ENCODE peak calls at places on chromosomes 13 and 19, in ten cellular contexts. F is stomach, A is thyroid gland, W is lower leg skin, Y is heart left ventricle, H is gastrocnemius medialis, Z is ovary, E is suprapubic skin, Q is testis, V is sigmoid colon. X is an unnamed sample.

GRCh38 chr19:40283414-40284250 is 1.5 kb downstream of the AKT2 start:
- DNase-seq in A (no peak), Y (no peak), H (no peak), E (no peak), V (peak; percentile 58), W (no peak), Q (no peak), Z (peak; percentile 44), F (no peak), X (peak; percentile 64)

GRCh38 chr13:98576963-98577822 is at the start of gene STK24:
- DNase-seq in Z (peak; percentile 85), F (peak; percentile 77), W (no peak), Q (peak; percentile 58), V (peak; percentile 86), Y (peak; percentile 85), H (peak; percentile 57), A (peak; percentile 68), E (peak; percentile 83), X (peak; percentile 80)

GRCh38 chr19:2207991-2208860 is 27.9 kb downstream of the PLEKHJ1 start:
- DNase-seq in A (peak; percentile 32), Z (no peak), Y (peak; percentile 66), Q (peak; percentile 69), H (peak; percentile 49), V (peak; percentile 85), W (peak; percentile 88), F (peak; percentile 48), E (peak; percentile 88), X (peak; percentile 33)

GRCh38 chr19:35587326-35587725 is 1.4 kb downstream of the PMIS2 start:
- DNase-seq in Z (no peak), V (no peak), Q (no peak), F (no peak), H (no peak), W (no peak), E (no peak), Y (no peak), A (peak; percentile 27), X (no peak)

GRCh38 chr19:17654993-17655392 is 33.2 kb downstream of the UNC13A start:
- DNase-seq in Q (no peak), H (no peak), Y (no peak), A (no peak), V (no peak), F (no peak), E (no peak), Z (no peak), W (no peak), X (no peak)

GRCh38 chr13:107883561-107884175 is 331.7 kb downstream of the LIG4 start:
- DNase-seq in A (no peak), Q (no peak), Z (no peak), W (no peak), H (no peak), E (no peak), V (no peak), F (no peak), Y (no peak), X (no peak)

GRCh38 chr19:35088514-35088913 is 27.1 kb upstream of the FXYD3 start:
- DNase-seq in V (no peak), W (no peak), Y (no peak), E (no peak), H (no peak), Q (no peak), Z (no peak), A (no peak), F (no peak), X (no peak)

GRCh38 chr13:46345866-46346265 is 41.2 kb downstream of the RUBCNL start:
- DNase-seq in V (no peak), F (no peak), E (no peak), W (no peak), A (no peak), H (no peak), Y (no peak), Q (no peak), Z (no peak), X (peak; percentile 89)

DNA sequence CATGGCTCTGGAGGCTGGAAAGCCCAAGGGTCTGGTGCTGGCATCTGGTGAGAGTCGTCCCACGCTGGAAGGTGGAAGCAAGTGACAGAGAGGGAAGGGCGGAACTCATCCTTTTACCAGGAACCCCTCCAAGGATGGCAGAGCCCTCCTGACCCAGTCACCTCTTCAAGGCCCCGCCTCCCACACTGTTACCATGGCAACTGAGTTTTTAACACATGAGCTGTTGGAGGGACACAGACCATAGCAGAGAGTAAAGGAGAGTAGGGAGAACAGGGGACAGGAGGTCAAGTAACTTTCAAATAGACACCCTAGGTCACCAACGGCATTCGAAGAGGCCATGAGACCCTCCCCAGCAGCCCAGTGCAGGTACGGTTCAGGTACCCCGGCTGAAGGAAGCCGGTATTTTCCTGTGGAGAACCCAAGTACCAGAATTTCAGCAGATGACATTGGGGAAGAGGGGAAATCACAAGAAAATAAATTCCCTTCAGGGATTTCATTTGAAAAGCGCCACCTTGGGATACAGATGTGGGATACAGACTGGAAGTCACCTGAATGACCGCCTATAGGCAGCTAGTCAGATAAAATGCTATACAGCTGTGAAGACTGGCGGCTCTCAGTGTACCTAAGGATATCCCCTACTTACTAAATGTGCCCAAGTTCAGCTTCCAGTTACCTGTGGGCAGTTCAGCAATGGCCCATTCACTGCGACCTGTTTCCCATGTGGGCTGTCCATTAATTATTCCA is 8.0 kb downstream of the IL17D start:
- DNase-seq in W (no peak), Y (no peak), H (no peak), Q (no peak), E (no peak), Z (no peak), A (no peak), V (no peak), F (no peak), X (no peak)
- TF ChIP-seq CTCF in W (no peak), Y (no peak), H (no peak), Q (no peak), E (no peak), Z (no peak), A (no peak), V (no peak), F (no peak), X (no peak)

GRCh38 chr13:110238795-110239194 is 68.2 kb downstream of the COL4A1 start:
- DNase-seq in Y (no peak), Q (peak; percentile 64), E (no peak), F (no peak), H (no peak), Z (no peak), A (no peak), V (no peak), W (no peak), X (peak; percentile 28)

GRCh38 chr13:110242615-110243014 is 64.3 kb downstream of the COL4A1 start:
- DNase-seq in Z (no peak), A (no peak), Y (no peak), Q (no peak), E (no peak), H (no peak), W (no peak), V (no peak), F (no peak), X (no peak)

GRCh38 chr13:110240943-110241342 is 66.0 kb downstream of the COL4A1 start:
- DNase-seq in V (no peak), Y (no peak), Q (no peak), A (no peak), F (no peak), W (no peak), Z (no peak), H (no peak), E (no peak), X (no peak)

GRCh38 chr13:110239280-110240120 is 67.5 kb downstream of the COL4A1 start:
- DNase-seq in Q (no peak), A (no peak), Y (no peak), F (no peak), E (no peak), V (no peak), W (no peak), H (no peak), Z (no peak), X (no peak)

DNA sequence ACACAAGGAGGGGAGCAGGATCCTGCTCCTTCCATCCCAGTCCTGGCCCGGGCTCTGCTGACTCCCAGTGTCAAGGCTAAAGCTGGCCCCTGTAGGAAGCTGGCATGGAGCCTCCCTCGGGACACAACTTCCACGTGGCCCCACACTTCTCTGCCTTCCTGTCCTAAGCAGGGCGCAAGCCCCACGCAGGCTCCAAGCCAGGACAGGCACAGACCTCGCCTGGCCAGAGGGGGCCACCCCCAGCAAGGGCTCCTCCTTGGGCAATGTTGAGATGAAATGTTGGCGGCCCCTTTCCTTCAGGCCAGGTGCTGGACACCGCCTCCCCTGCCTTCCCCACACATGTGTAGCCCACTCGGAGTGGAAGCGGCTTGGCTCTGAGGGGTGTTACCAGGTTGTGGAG is 66.6 kb downstream of the COL4A1 start:
- DNase-seq in E (no peak), V (no peak), Y (no peak), H (no peak), A (no peak), Q (no peak), F (no peak), W (no peak), Z (no peak), X (no peak)
- TF ChIP-seq POLR2A in E (no peak), V (no peak), Y (no peak), H (no peak), A (no peak), Q (no peak), F (no peak), W (no peak), Z (no peak), X (no peak)

GRCh38 chr19:38889803-38890202 is 9.6 kb downstream of the SIRT2 start:
- DNase-seq in Z (no peak), H (no peak), Y (no peak), W (no peak), E (no peak), F (no peak), V (no peak), A (no peak), Q (no peak), X (no peak)
- TF ChIP-seq CTCF in Z (no peak), H (no peak), Y (no peak), W (no peak), E (no peak), F (no peak), V (no peak), A (no peak), Q (no peak), X (no peak)

GRCh38 chr13:23578411-23579071 is 8.3 kb downstream of the TNFRSF19 start:
- DNase-seq in F (peak; percentile 79), Y (peak; percentile 85), A (peak; percentile 74), H (peak; percentile 72), V (peak; percentile 82), Z (peak; percentile 83), E (peak; percentile 88), Q (peak; percentile 78), W (peak; percentile 74), X (peak; percentile 84)

GRCh38 chr13:23574421-23574820 is 4.2 kb downstream of the TNFRSF19 start:
- DNase-seq in V (no peak), H (no peak), E (no peak), F (no peak), Z (no peak), Y (no peak), Q (no peak), A (no peak), W (no peak), X (no peak)

GRCh38 chr13:23579072-23579885 is 9.1 kb downstream of the TNFRSF19 start:
- DNase-seq in Z (peak; percentile 96), A (peak; percentile 87), F (peak; percentile 93), Y (peak; percentile 94), E (peak; percentile 93), H (peak; percentile 88), V (peak; percentile 94), Q (peak; percentile 96), W (peak; percentile 89), X (peak; percentile 95)

GRCh38 chr13:23572836-23573235 is 2.6 kb downstream of the TNFRSF19 start:
- DNase-seq in V (no peak), F (no peak), A (no peak), Q (no peak), Z (no peak), Y (no peak), W (no peak), E (no peak), H (no peak), X (no peak)

GRCh38 chr13:23575632-23576031 is 5.4 kb downstream of the TNFRSF19 start:
- DNase-seq in Y (no peak), E (no peak), Z (no peak), V (no peak), F (no peak), H (no peak), W (no peak), Q (no peak), A (no peak), X (no peak)
- TF ChIP-seq POLR2A in Y (no peak), E (no peak), Z (no peak), V (no peak), F (no peak), H (no peak), W (no peak), Q (no peak), A (no peak), X (no peak)